ENCODE peak calls at places on chromosome X, in eight cellular contexts. P is NCI-H2081, B is ascending aorta, Q is AG09309, V is foreskin keratinocyte, G is T-helper 2 cell, D is SW480, S is sciatic nerve. K is an unnamed sample.

GRCh38 chrX:124594017-124594651 is 247.8 kb downstream of the SH2D1A start:
- DNase-seq in Q (no peak), S (no peak), V (no peak), P (no peak), B (no peak), G (no peak), D (no peak), K (no peak)

GRCh38 chrX:23699636-23700194 is 32.4 kb downstream of the PRDX4 start:
- DNase-seq in Q (no peak), V (no peak), S (no peak), D (no peak), P (no peak), B (no peak), G (no peak), K (no peak)

GRCh38 chrX:77505227-77505626 is 58.0 kb downstream of the FGF16 start:
- DNase-seq in G (no peak), S (no peak), D (no peak), B (no peak), Q (peak; percentile 3), P (no peak), V (no peak), K (no peak)

GRCh38 chrX:41684138-41684537 is 4.6 kb upstream of the GPR34 start:
- DNase-seq in Q (no peak), D (no peak), V (no peak), B (no peak), G (no peak), P (no peak), S (no peak), K (no peak)

GRCh38 chrX:63739885-63740284 is 45.1 kb downstream of the ARHGEF9 start:
- DNase-seq in G (no peak), B (no peak), Q (no peak), D (no peak), S (no peak), P (no peak), V (no peak), K (no peak)

GRCh38 chrX:38699603-38700110 is 101.6 kb upstream of the MID1IP1 start:
- DNase-seq in P (no peak), G (no peak), D (no peak), S (no peak), Q (no peak), B (no peak), V (no peak), K (no peak)

GRCh38 chrX:71493111-71493613 is 39.7 kb upstream of the OGT start:
- DNase-seq in D (no peak), G (no peak), Q (no peak), V (no peak), B (no peak), P (no peak), S (peak; percentile 61), K (no peak)

GRCh38 chrX:37755073-37755472 is 24.8 kb upstream of the CYBB start:
- DNase-seq in Q (no peak), P (no peak), D (no peak), S (no peak), G (peak; percentile 87), V (no peak), B (no peak), K (no peak)

GRCh38 chrX:41406211-41406610 is 40.9 kb upstream of the NYX start:
- DNase-seq in D (peak; percentile 18), S (no peak), Q (no peak), G (no peak), P (no peak), V (no peak), B (no peak), K (no peak)

GRCh38 chrX:119753639-119754257 is 4.6 kb upstream of the SOWAHD start:
- DNase-seq in G (peak; percentile 89), S (no peak), D (peak; percentile 64), P (peak; percentile 62), Q (no peak), V (no peak), B (no peak), K (peak; percentile 10)

GRCh38 chrX:30693999-30694650 is 40.9 kb downstream of the GK start:
- DNase-seq in S (no peak), V (no peak), Q (no peak), D (no peak), G (no peak), P (no peak), B (no peak), K (no peak)

GRCh38 chrX:135516376-135516775 is 4.1 kb upstream of the INTS6L start:
- DNase-seq in P (no peak), B (no peak), G (no peak), Q (no peak), S (no peak), V (no peak), D (no peak), K (no peak)

GRCh38 chrX:95427389-95427788 is 1257.3 kb upstream of the DIAPH2 start:
- DNase-seq in Q (no peak), B (no peak), S (no peak), D (no peak), G (no peak), P (no peak), V (peak; percentile 17), K (no peak)

GRCh38 chrX:51568586-51568985 is 50.1 kb downstream of the CENPVL3 start:
- DNase-seq in Q (peak; percentile 1), S (no peak), B (no peak), G (no peak), V (peak; percentile 67), P (no peak), D (no peak), K (no peak)

GRCh38 chrX:19904778-19905367 is 17.5 kb upstream of the SH3KBP1 start:
- DNase-seq in D (peak; percentile 61), V (peak; percentile 27), P (peak; percentile 58), B (no peak), G (peak; percentile 64), S (no peak), Q (no peak), K (peak; percentile 15)

GRCh38 chrX:150038977-150039599 is 100.8 kb upstream of the EOLA2 start:
- DNase-seq in Q (no peak), S (no peak), D (no peak), V (no peak), P (no peak), B (no peak), G (no peak), K (no peak)